ENCODE peak calls at places on chromosomes 12 and 14, in four cellular contexts. One of them, this sample, is unnamed.

GRCh38 chr14:55339770-55340169 is 68.5 kb downstream of the FBXO34 start:
- DNase-seq in WTC11: no peak
- DNase-seq in SK-N-SH: no peak
- DNase-seq in K562: no peak
- DNase-seq in this sample: no peak

GRCh38 chr12:108616941-108617858 is 16.5 kb downstream of the SELPLG start:
- DNase-seq in SK-N-SH: no peak
- DNase-seq in K562: no peak
- DNase-seq in WTC11: no peak
- DNase-seq in this sample: no peak

GRCh38 chr14:65849096-65849495 is 436.6 kb downstream of the FUT8 start:
- DNase-seq in K562: no peak
- DNase-seq in SK-N-SH: no peak
- DNase-seq in WTC11: no peak
- DNase-seq in this sample: no peak

GRCh38 chr12:87082756-87083155 is 826.6 kb upstream of the MGAT4C start:
- DNase-seq in WTC11: no peak
- DNase-seq in SK-N-SH: no peak
- DNase-seq in K562: no peak
- DNase-seq in this sample: no peak

GRCh38 chr12:65217127-65217526 is 47.7 kb downstream of the LEMD3 start:
- DNase-seq in WTC11: no peak
- DNase-seq in K562: no peak
- DNase-seq in SK-N-SH: peak; percentile 34
- DNase-seq in this sample: no peak

GRCh38 chr12:11763760-11764520 is 114.5 kb downstream of the ETV6 start:
- DNase-seq in K562: no peak
- DNase-seq in WTC11: no peak
- DNase-seq in SK-N-SH: no peak
- DNase-seq in this sample: peak; percentile 70

GRCh38 chr12:90816353-90817089 is 138.5 kb downstream of the CCER1 start:
- DNase-seq in WTC11: no peak
- DNase-seq in K562: no peak
- DNase-seq in SK-N-SH: no peak
- DNase-seq in this sample: no peak

GRCh38 chr12:88251798-88252197 is 109.7 kb downstream of the TMTC3 start:
- DNase-seq in SK-N-SH: no peak
- DNase-seq in WTC11: no peak
- DNase-seq in K562: no peak
- DNase-seq in this sample: no peak

GRCh38 chr14:89616425-89617141 is 199.6 kb upstream of the FOXN3 start:
- DNase-seq in SK-N-SH: peak; percentile 52
- DNase-seq in WTC11: no peak
- DNase-seq in K562: no peak
- DNase-seq in this sample: peak; percentile 29

GRCh38 chr14:90660865-90661570 is 155.2 kb downstream of the TTC7B start:
- DNase-seq in SK-N-SH: no peak
- DNase-seq in WTC11: no peak
- DNase-seq in K562: no peak
- DNase-seq in this sample: no peak

GRCh38 chr12:80242341-80242740 is 143.0 kb downstream of the OTOGL start:
- DNase-seq in SK-N-SH: no peak
- DNase-seq in K562: no peak
- DNase-seq in WTC11: no peak
- DNase-seq in this sample: no peak

GRCh38 chr14:105061428-105062047 is 3.7 kb downstream of the GPR132 start:
- DNase-seq in WTC11: no peak
- DNase-seq in K562: no peak
- DNase-seq in SK-N-SH: no peak
- DNase-seq in this sample: no peak

GRCh38 chr12:43318002-43318401 is 234.0 kb downstream of the ADAMTS20 start:
- DNase-seq in WTC11: no peak
- DNase-seq in K562: no peak
- DNase-seq in SK-N-SH: no peak
- DNase-seq in this sample: no peak

GRCh38 chr12:71354871-71355270 is 84.7 kb upstream of the LGR5 start:
- DNase-seq in WTC11: no peak
- DNase-seq in K562: no peak
- DNase-seq in SK-N-SH: no peak
- DNase-seq in this sample: no peak

GRCh38 chr12:81296556-81297305 is 218.9 kb downstream of the ACSS3 start:
- DNase-seq in K562: no peak
- DNase-seq in SK-N-SH: no peak
- DNase-seq in WTC11: no peak
- DNase-seq in this sample: no peak

GRCh38 chr12:101230547-101230946 is 20.5 kb upstream of the SLC5A8 start:
- DNase-seq in SK-N-SH: no peak
- DNase-seq in K562: no peak
- DNase-seq in WTC11: no peak
- DNase-seq in this sample: no peak

GRCh38 chr12:53575502-53576264 is 50.5 kb downstream of the ATF7 start:
- DNase-seq in K562: peak; percentile 31
- DNase-seq in WTC11: no peak
- DNase-seq in SK-N-SH: no peak
- DNase-seq in this sample: no peak

GRCh38 chr14:93317836-93318807 is 14.7 kb downstream of the BTBD7 start:
- DNase-seq in K562: no peak
- DNase-seq in WTC11: no peak
- DNase-seq in SK-N-SH: no peak
- DNase-seq in this sample: no peak

GRCh38 chr14:46048127-46048526 is 603.5 kb downstream of the RPL10L start:
- DNase-seq in SK-N-SH: peak; percentile 1
- DNase-seq in WTC11: peak; percentile 59
- DNase-seq in K562: no peak
- DNase-seq in this sample: peak; percentile 4

GRCh38 chr14:106377432-106377831 is 851.0 kb downstream of the TMEM121 start:
- DNase-seq in SK-N-SH: no peak
- DNase-seq in K562: no peak
- DNase-seq in WTC11: no peak
- DNase-seq in this sample: no peak

GRCh38 chr14:106378191-106378590 is 851.8 kb downstream of the TMEM121 start:
- DNase-seq in WTC11: no peak
- DNase-seq in K562: peak; percentile 13
- DNase-seq in SK-N-SH: peak; percentile 16
- DNase-seq in this sample: no peak

GRCh38 chr14:106372870-106373657 is 846.7 kb downstream of the TMEM121 start:
- DNase-seq in SK-N-SH: peak; percentile 81
- DNase-seq in K562: peak; percentile 67
- DNase-seq in WTC11: peak; percentile 32
- DNase-seq in this sample: peak; percentile 42
- TF ChIP-seq FOXJ3 in SK-N-SH: no peak
- TF ChIP-seq FOXJ3 in K562: no peak
- TF ChIP-seq FOXJ3 in WTC11: no peak
- TF ChIP-seq FOXJ3 in this sample: no peak

GRCh38 chr12:3088251-3088650 is 11.1 kb downstream of the TSPAN9 start:
- DNase-seq in SK-N-SH: no peak
- DNase-seq in WTC11: no peak
- DNase-seq in K562: no peak
- DNase-seq in this sample: no peak
- TF ChIP-seq FOXJ3 in SK-N-SH: no peak
- TF ChIP-seq FOXJ3 in WTC11: no peak
- TF ChIP-seq FOXJ3 in K562: no peak
- TF ChIP-seq FOXJ3 in this sample: no peak

GRCh38 chr12:14858513-14858912 is 15.2 kb upstream of the ART4 start:
- DNase-seq in SK-N-SH: no peak
- DNase-seq in WTC11: no peak
- DNase-seq in K562: no peak
- DNase-seq in this sample: no peak

GRCh38 chr12:14852880-14853279 is 9.6 kb upstream of the ART4 start:
- DNase-seq in SK-N-SH: no peak
- DNase-seq in K562: no peak
- DNase-seq in WTC11: no peak
- DNase-seq in this sample: no peak

GRCh38 chr12:14850929-14851663 is 7.8 kb upstream of the ART4 start:
- DNase-seq in WTC11: no peak
- DNase-seq in K562: no peak
- DNase-seq in SK-N-SH: no peak
- DNase-seq in this sample: no peak

GRCh38 chr12:14853966-14854365 is 10.6 kb upstream of the ART4 start:
- DNase-seq in SK-N-SH: no peak
- DNase-seq in K562: no peak
- DNase-seq in WTC11: no peak
- DNase-seq in this sample: no peak

GRCh38 chr12:14854586-14855163 is 11.3 kb upstream of the ART4 start:
- DNase-seq in WTC11: no peak
- DNase-seq in K562: no peak
- DNase-seq in SK-N-SH: no peak
- DNase-seq in this sample: no peak
- TF ChIP-seq FOXJ3 in WTC11: no peak
- TF ChIP-seq FOXJ3 in K562: no peak
- TF ChIP-seq FOXJ3 in SK-N-SH: no peak
- TF ChIP-seq FOXJ3 in this sample: no peak

GRCh38 chr14:50668008-50668851 is at the start of gene SAV1:
- DNase-seq in K562: peak; percentile 49
- DNase-seq in SK-N-SH: peak; percentile 89
- DNase-seq in WTC11: peak; percentile 80
- DNase-seq in this sample: peak; percentile 68
- TF ChIP-seq FOXJ3 in K562: no peak
- TF ChIP-seq FOXJ3 in SK-N-SH: no peak
- TF ChIP-seq FOXJ3 in WTC11: no peak
- TF ChIP-seq FOXJ3 in this sample: no peak

DNA sequence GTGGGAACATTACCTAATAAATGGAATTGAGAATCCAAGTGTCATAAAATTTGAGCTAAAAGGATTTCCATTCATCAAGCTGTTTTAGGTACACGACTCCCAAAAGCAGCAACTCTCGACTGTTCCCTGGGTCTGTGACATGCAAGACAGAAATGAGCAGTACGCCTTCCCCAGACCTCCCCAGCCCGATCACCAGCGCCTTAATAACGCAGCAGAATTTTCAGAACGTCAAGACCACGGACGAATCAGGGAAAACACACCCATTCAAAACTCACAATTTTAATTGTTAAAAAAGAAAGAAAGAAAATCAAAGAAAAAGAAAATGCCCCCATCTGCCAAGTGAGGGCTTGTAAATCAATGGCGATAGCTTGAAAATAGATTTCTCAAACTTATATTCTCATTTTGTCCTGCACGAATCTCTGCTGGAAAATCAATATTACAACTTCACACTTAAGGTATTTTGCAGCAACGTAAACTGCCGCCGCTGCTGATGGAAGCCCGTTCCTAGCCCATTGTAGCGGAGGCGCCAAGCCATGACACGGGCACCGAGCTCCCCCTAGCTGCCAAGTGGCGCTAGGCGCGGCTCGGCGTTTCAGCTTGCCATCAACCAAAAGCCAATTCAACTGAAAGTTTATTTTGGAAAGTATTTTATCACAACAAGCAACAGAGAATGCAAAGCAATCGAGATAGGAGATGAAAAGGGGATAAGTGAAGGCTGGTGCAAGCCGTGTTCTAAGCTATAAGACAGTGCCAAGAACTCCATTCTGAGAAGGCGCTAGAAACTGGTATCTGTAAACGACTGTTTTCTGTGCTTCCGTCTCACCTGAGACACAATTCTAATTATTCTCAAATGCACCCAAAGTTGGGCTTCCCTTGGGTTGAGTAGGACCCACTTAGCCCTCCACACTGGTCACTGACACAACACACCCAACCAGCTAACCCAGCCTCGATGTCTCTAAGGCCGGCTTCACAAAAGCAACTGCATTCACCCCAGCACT is 5.5 kb downstream of the BCL11B start:
- DNase-seq in WTC11: peak; percentile 82
- DNase-seq in SK-N-SH: peak; percentile 82
- DNase-seq in K562: peak; percentile 58
- DNase-seq in this sample: peak; percentile 24
- TF ChIP-seq FOXJ3 in WTC11: no peak
- TF ChIP-seq FOXJ3 in SK-N-SH: no peak
- TF ChIP-seq FOXJ3 in K562: no peak
- TF ChIP-seq FOXJ3 in this sample: no peak

GRCh38 chr12:23197266-23197665 is 572.3 kb downstream of the ETNK1 start:
- DNase-seq in WTC11: no peak
- DNase-seq in SK-N-SH: no peak
- DNase-seq in K562: no peak
- DNase-seq in this sample: no peak
- TF ChIP-seq FOXJ3 in WTC11: no peak
- TF ChIP-seq FOXJ3 in SK-N-SH: no peak
- TF ChIP-seq FOXJ3 in K562: no peak
- TF ChIP-seq FOXJ3 in this sample: no peak

This sample was measured in HepG2.